ENCODE peak calls at places on chromosomes 1 and 21, in six cellular contexts. Y, E, H, R, J and V are unnamed samples.

GRCh38 chr1:66607458-66607857 is 73.5 kb downstream of the SGIP1 start:
- DNase-seq in E (no peak), H (no peak), Y (peak), J (no peak), R (no peak), V (no peak)

GRCh38 chr1:3078421-3078820 is 9.4 kb downstream of the PRDM16 start:
- DNase-seq in E (no peak), Y (no peak), H (no peak), R (no peak), J (no peak), V (no peak)

GRCh38 chr1:23588749-23589505 is 29.6 kb upstream of the ID3 start:
- DNase-seq in J (no peak), E (no peak), Y (no peak), R (no peak), H (peak), V (peak)

GRCh38 chr1:198352975-198353695 is 187.3 kb downstream of the ATP6V1G3 start:
- DNase-seq in J (no peak), R (no peak), E (no peak), Y (no peak), H (no peak), V (no peak)

GRCh38 chr1:1219341-1219740 is 5.4 kb upstream of the TNFRSF4 start:
- DNase-seq in J (no peak), R (no peak), H (no peak), E (no peak), Y (no peak), V (no peak)

GRCh38 chr1:19365711-19366110 is 53.6 kb downstream of the SLC66A1 start:
- DNase-seq in E (no peak), H (no peak), R (no peak), Y (no peak), J (no peak), V (no peak)

GRCh38 chr1:203754455-203754864 is 10.5 kb upstream of the LAX1 start:
- DNase-seq in Y (no peak), J (no peak), R (no peak), E (no peak), H (no peak), V (no peak)

GRCh38 chr1:178004926-178005391 is 35.1 kb upstream of the SEC16B start:
- DNase-seq in J (no peak), H (no peak), R (no peak), Y (no peak), E (no peak), V (peak)

GRCh38 chr21:38955495-38955894 is 149.8 kb downstream of the ETS2 start:
- DNase-seq in E (no peak), Y (no peak), R (peak), J (peak), H (peak), V (peak)

GRCh38 chr1:9371391-9371935 is 78.8 kb downstream of the SPSB1 start:
- DNase-seq in H (peak), E (no peak), J (peak), R (peak), Y (peak), V (no peak)

GRCh38 chr1:173914366-173914871 is 2.7 kb downstream of the SERPINC1 start:
- DNase-seq in Y (peak), H (no peak), R (peak), J (peak), E (no peak), V (peak)

GRCh38 chr1:12434174-12434573 is 183.8 kb downstream of the DHRS3 start:
- DNase-seq in Y (no peak), J (peak), H (no peak), E (peak), R (peak), V (peak)

GRCh38 chr1:53337499-53337898 is 9.6 kb upstream of the LRP8 start:
- DNase-seq in H (no peak), E (no peak), J (no peak), Y (no peak), R (no peak), V (no peak)

DNA sequence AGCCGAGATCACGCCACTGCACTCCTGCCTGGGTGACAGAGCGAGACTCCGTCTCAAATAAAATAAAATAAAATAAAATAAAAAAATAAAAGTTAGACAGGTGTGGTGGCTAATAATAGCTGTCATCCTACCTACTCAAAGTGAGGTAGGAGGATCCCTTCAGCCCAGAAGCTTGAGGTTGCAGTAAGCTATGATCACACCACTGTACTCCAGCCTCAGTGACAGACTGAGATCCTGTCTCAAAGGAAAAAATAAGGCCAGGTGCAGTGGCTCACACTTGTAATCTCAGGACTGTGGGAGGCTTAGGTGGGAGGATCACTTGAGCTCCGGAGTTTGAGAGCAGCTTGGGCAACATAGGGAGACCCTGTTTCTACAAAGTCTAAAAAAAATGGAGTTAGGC is 18.0 kb downstream of the NOL9 start:
- DNase-seq in R (no peak), J (no peak), E (no peak), Y (no peak), H (no peak), V (no peak)
- TF ChIP-seq CTCF in R (no peak), J (no peak), E (no peak), Y (no peak), H (no peak), V (no peak)

GRCh38 chr1:5637171-5637570 is 355.1 kb downstream of the NPHP4 start:
- DNase-seq in H (no peak), Y (peak), R (no peak), E (no peak), J (no peak), V (no peak)
- TF ChIP-seq CTCF in H (peak), Y (peak), R (peak), E (peak), J (peak), V (peak)

GRCh38 chr1:29698033-29698432 is 461.7 kb downstream of the PTPRU start:
- DNase-seq in E (no peak), J (peak), R (peak), H (no peak), Y (peak), V (peak)
- TF ChIP-seq CTCF in E (peak), J (peak), R (peak), H (peak), Y (peak), V (peak)

DNA sequence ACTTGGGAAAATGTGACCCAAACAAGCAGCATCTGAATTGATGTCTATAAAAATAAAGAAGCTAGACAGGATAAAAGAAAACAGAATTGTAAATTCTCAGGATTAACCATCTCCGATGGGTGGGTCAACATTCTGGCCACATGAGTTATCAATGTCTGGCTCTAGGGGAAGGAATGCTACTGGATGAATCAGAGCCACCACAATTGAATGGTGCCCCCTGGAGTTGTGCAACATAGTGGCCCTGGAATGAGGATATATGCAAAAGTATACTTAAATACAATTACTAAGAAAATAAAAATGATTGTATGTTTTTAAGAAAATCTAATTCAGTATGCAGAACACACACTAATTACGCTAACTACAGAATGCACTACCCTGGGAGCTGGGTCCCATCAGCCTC is 185.6 kb downstream of the TGFBR3 start:
- DNase-seq in R (peak), Y (no peak), H (no peak), J (peak), E (no peak), V (no peak)
- TF ChIP-seq CTCF in R (peak), Y (peak), H (no peak), J (peak), E (no peak), V (no peak)

DNA sequence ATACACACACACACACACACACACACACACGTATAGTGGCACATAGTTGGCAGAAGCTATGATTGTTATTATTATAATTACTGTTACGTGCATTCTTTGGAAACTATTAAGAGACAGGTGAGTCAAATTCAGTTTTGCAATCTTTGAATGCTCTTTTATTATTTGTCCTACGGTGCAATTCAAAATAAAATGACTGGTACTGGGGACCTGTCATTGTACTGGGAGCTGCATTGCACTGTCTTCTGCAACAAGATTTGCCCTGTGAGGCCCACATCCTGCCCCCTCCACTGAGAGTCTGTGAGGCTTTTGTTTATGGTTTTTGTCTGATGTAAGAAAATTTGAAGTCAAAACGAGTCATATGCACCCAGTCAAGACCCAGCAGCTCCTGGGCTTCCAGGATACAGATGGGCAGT is 1.9 kb downstream of the LY9 start:
- DNase-seq in E (peak), Y (no peak), R (no peak), H (no peak), J (no peak), V (no peak)
- TF ChIP-seq CTCF in E (no peak), Y (no peak), R (no peak), H (no peak), J (no peak), V (no peak)

DNA sequence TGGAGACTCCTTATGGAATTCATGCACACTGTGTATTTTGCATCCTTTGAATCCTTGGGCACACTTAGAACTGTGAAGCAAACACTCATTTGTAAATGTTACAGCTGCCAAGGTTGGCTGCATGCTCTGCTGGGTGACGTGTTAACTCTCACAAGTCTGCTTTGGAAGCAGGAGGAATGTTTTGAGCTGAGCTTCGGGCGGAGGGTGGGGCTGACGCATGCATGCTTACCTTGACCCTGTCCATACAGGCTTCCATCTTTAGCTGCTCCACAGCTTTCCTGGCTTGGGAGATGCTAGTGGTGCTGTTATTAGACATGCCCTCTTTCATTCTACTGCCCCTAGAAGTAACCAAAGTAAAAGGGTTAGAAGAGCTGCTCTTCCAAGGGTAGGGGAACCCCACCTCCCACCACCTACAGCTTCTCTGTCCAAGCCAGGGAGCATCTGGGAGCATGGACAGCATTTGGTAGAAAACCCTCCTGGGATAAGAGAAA is 66.0 kb downstream of the GNG4 start:
- DNase-seq in J (peak), Y (no peak), E (peak), H (no peak), R (no peak), V (no peak)
- TF ChIP-seq CTCF in J (no peak), Y (peak), E (no peak), H (no peak), R (no peak), V (no peak)

DNA sequence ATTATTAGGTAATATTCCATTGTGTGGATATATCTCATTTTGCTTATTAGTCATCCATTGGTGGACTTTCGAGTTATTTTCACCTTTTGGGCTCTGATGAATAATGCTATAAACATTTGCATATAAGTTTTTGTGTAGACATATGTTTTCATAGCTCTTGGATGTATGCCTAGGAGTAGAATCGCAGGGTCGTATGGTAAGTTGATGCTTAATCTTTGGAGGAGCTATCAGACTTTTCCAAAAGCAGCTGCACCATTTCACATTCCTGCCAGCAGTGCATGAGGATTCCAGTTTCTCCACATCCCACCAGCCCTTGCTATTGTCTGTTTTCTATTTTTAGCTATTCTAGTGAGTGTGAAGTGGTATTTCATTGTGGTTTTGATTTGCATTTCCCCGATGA is 120.3 kb upstream of the TMEM51 start:
- DNase-seq in J (peak), Y (no peak), E (no peak), H (no peak), R (peak), V (no peak)
- TF ChIP-seq CTCF in J (peak), Y (peak), E (peak), H (no peak), R (peak), V (no peak)